ENCODE peak calls at places on chromosomes 7 and 10, in four cellular contexts. E, O, V and F are unnamed samples.
A peak's percentile ranks its signal among the peaks of the same experiment; 100 is the strongest.

GRCh38 chr7:130821864-130822263 is 87.9 kb upstream of the KLF14 start:
- DNase-seq in E (no peak), O (no peak), V (no peak), F (no peak)

GRCh38 chr7:140649566-140650205 is 9.1 kb upstream of the DENND2A start:
- DNase-seq in E (no peak), O (no peak), V (peak; percentile 66), F (no peak)

GRCh38 chr7:29563590-29564454 is at the start of gene PRR15:
- DNase-seq in E (no peak), O (no peak), V (no peak), F (peak; percentile 56)

GRCh38 chr7:123771846-123772245 is 23.0 kb upstream of the WASL start:
- DNase-seq in E (no peak), O (no peak), V (no peak), F (no peak)

GRCh38 chr7:144481863-144482262 is 78.4 kb upstream of the NOBOX start:
- DNase-seq in E (no peak), O (no peak), V (no peak), F (peak; percentile 30)

GRCh38 chr7:77415822-77416620 is at the start of gene GSAP:
- DNase-seq in E (no peak), O (peak; percentile 29), V (no peak), F (peak; percentile 30)

GRCh38 chr10:22752272-22752671 is 37.9 kb upstream of the PIP4K2A start:
- DNase-seq in E (no peak), O (no peak), V (no peak), F (no peak)

GRCh38 chr7:22823142-22823497 is 471 bp upstream of the TOMM7 start:
- DNase-seq in E (no peak), O (no peak), V (no peak), F (no peak)

GRCh38 chr7:107660381-107661080 is at the start of gene SLC26A4:
- DNase-seq in E (no peak), O (no peak), V (no peak), F (no peak)

GRCh38 chr10:1241973-1242935 is 186.1 kb downstream of the WDR37 start:
- DNase-seq in E (no peak), O (no peak), V (no peak), F (no peak)

GRCh38 chr10:25552283-25552919 is 377.6 kb downstream of the GPR158 start:
- DNase-seq in E (no peak), O (no peak), V (no peak), F (no peak)

GRCh38 chr7:7568553-7568952 is 1.9 kb downstream of the MIOS start:
- DNase-seq in E (no peak), O (no peak), V (no peak), F (no peak)

GRCh38 chr7:121266307-121266894 is 62.4 kb upstream of the WNT16 start:
- DNase-seq in E (no peak), O (no peak), V (no peak), F (no peak)

GRCh38 chr7:156155988-156156733 is 343.9 kb upstream of the SHH start:
- DNase-seq in E (no peak), O (no peak), V (no peak), F (no peak)

GRCh38 chr10:110207805-110208613 is 604 bp downstream of the MXI1 start:
- DNase-seq in E (no peak), O (peak; percentile 38), V (peak; percentile 17), F (peak; percentile 44)

GRCh38 chr7:3568516-3568915 is 267.5 kb downstream of the SDK1 start:
- DNase-seq in E (no peak), O (no peak), V (no peak), F (no peak)

GRCh38 chr10:12566161-12567115 is 217.1 kb downstream of the CAMK1D start:
- DNase-seq in E (no peak), O (no peak), V (peak; percentile 52), F (no peak)

GRCh38 chr7:93231264-93231663 is 902 bp upstream of the VPS50 start:
- DNase-seq in E (no peak), O (no peak), V (no peak), F (no peak)

GRCh38 chr7:158991824-158992621 is 135.7 kb downstream of the DYNC2I1 start:
- DNase-seq in E (no peak), O (no peak), V (no peak), F (no peak)

GRCh38 chr10:1203216-1203615 is 147.0 kb downstream of the WDR37 start:
- DNase-seq in E (no peak), O (no peak), V (no peak), F (no peak)

GRCh38 chr10:5491477-5491876 is 7.9 kb downstream of the CALML5 start:
- DNase-seq in E (no peak), O (no peak), V (no peak), F (no peak)

GRCh38 chr10:132492323-132493035 is 45.1 kb upstream of the INPP5A start:
- DNase-seq in E (no peak), O (no peak), V (no peak), F (no peak)

GRCh38 chr7:51013861-51014511 is 231.3 kb upstream of the GRB10 start:
- DNase-seq in E (no peak), O (no peak), V (no peak), F (no peak)

GRCh38 chr10:22341190-22341935 is 3.9 kb upstream of the SPAG6 start:
- DNase-seq in E (no peak), O (no peak), V (peak; percentile 15), F (peak; percentile 53)

GRCh38 chr10:14806318-14806717 is 31.5 kb downstream of the CDNF start:
- DNase-seq in E (no peak), O (no peak), V (no peak), F (no peak)

GRCh38 chr10:21496285-21497176 is 29.0 kb downstream of the SKIDA1 start:
- DNase-seq in E (no peak), O (peak; percentile 66), V (peak; percentile 25), F (peak; percentile 63)

GRCh38 chr7:40915061-40915460 is 780.3 kb downstream of the SUGCT start:
- DNase-seq in E (no peak), O (no peak), V (peak; percentile 65), F (no peak)

GRCh38 chr10:106711313-106711906 is 453.1 kb downstream of the SORCS1 start:
- DNase-seq in E (no peak), O (peak; percentile 74), V (no peak), F (no peak)

GRCh38 chr7:138549082-138549481 is 89.0 kb downstream of the TRIM24 start:
- DNase-seq in E (no peak), O (no peak), V (no peak), F (peak; percentile 81)

GRCh38 chr10:113493195-113493594 is 59.7 kb upstream of the HABP2 start:
- DNase-seq in E (no peak), O (no peak), V (peak; percentile 1), F (no peak)

GRCh38 chr7:14504134-14504533 is 398.4 kb downstream of the DGKB start:
- DNase-seq in E (no peak), O (no peak), V (no peak), F (no peak)

GRCh38 chr10:78459639-78460037 is 426.0 kb downstream of the RPS24 start:
- DNase-seq in E (no peak), O (no peak), V (no peak), F (no peak)

GRCh38 chr7:2209146-2209960 is 23.4 kb downstream of the MAD1L1 start:
- DNase-seq in E (no peak), O (peak; percentile 59), V (peak; percentile 68), F (peak; percentile 55)

GRCh38 chr10:91597397-91597881 is 35.4 kb downstream of the PPP1R3C start:
- DNase-seq in E (no peak), O (no peak), V (peak; percentile 31), F (no peak)

DNA sequence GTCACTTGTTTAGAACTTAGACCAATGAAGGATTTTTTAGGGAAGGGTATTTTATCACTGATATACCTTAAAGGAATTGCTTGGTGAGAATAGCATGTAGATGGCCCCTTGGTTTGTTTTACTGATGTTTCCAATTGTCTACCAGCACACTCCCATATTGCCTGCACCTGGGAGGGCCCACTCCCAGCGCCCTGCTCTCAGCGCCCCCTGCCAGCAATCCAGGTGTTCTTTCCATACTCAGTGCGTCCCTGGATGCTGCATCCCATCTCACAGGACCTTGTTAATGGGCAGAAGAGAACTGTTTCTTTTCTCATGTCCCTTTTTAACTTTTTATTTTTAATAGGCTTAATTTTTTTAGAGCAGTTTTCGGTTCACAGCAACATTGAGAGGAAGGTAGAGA is 24.1 kb upstream of the SFRP5 start:
- DNase-seq in E (no peak), O (no peak), V (no peak), F (no peak)
- TF ChIP-seq CTCF in E (no peak), O (no peak), V (no peak), F (no peak)

GRCh38 chr10:125127110-125127509 is 33.3 kb downstream of the CTBP2 start:
- DNase-seq in E (no peak), O (no peak), V (no peak), F (no peak)

GRCh38 chr10:125125951-125126735 is 34.2 kb downstream of the CTBP2 start:
- DNase-seq in E (no peak), O (no peak), V (no peak), F (no peak)

GRCh38 chr10:125124114-125124486 is 36.3 kb downstream of the CTBP2 start:
- DNase-seq in E (no peak), O (no peak), V (no peak), F (no peak)

GRCh38 chr10:125123363-125124113 is 36.8 kb downstream of the CTBP2 start:
- DNase-seq in E (peak; percentile 88), O (no peak), V (peak; percentile 69), F (peak; percentile 21)

GRCh38 chr10:125124907-125125306 is 35.5 kb downstream of the CTBP2 start:
- DNase-seq in E (no peak), O (no peak), V (peak; percentile 32), F (no peak)
- H3K27ac ChIP-seq in E (peak overlapping the region; percentile 97), O (no peak overlapping the region), V (peak overlapping the region; percentile 5), F (no peak overlapping the region)

GRCh38 chr7:128031901-128032604 is 816 bp upstream of the LRRC4 start:
- DNase-seq in E (peak; percentile 38), O (no peak), V (peak; percentile 96), F (peak; percentile 85)
- H3K9me1 ChIP-seq in E (no peaks in the 10 kb centered on the region), O (no peaks in the 10 kb centered on the region), V (peaks cover 9% of the 10 kb centered on the region), F (no peaks in the 10 kb centered on the region)

GRCh38 chr7:88347098-88347497 is 40.4 kb upstream of the STEAP4 start:
- DNase-seq in E (no peak), O (no peak), V (no peak), F (no peak)

GRCh38 chr7:88354999-88355398 is 48.3 kb upstream of the STEAP4 start:
- DNase-seq in E (no peak), O (no peak), V (no peak), F (no peak)

GRCh38 chr7:88344956-88345832 is 38.5 kb upstream of the STEAP4 start:
- DNase-seq in E (no peak), O (peak; percentile 17), V (no peak), F (peak; percentile 25)

GRCh38 chr7:88346357-88346756 is 39.7 kb upstream of the STEAP4 start:
- DNase-seq in E (no peak), O (no peak), V (no peak), F (no peak)

DNA sequence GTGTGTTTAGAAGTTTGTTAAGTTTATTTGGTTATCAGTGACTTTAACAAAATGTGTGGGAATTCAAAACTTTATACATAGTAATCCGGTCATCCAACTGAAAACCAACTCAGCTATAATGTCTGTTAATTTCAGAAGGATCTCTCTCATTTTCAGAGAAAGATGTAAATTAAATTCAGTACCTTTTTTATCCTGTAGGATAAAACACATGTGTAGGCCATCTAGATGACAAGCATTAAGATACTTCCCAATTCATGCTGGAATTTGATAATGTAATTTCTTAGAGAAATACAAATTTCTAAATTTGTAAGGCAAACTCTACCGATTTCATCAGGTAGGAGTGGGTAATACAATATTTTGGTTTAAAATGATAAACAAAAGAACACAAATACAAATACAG is 43.4 kb upstream of the STEAP4 start:
- DNase-seq in E (no peak), O (no peak), V (no peak), F (no peak)
- TF ChIP-seq CTCF in E (no peak), O (no peak), V (no peak), F (no peak)